ENCODE peak calls at places on chromosome 9, in nine cellular contexts. Q is left lung, C is heart left ventricle, R is BE2C, F is uterus, S is IMR-90, D is SK-N-SH, B is AG04450, H is pancreas. O is an unnamed sample.

GRCh38 chr9:16309350-16310271 is 560.9 kb downstream of the BNC2 start:
- DNase-seq in R (no peak), B (no peak), D (no peak), F (peak; percentile 72), Q (no peak), C (peak; percentile 65), H (no peak), S (peak; percentile 23), O (no peak)

GRCh38 chr9:73643379-73644013 is 491.8 kb downstream of the ANXA1 start:
- DNase-seq in H (no peak), F (no peak), S (no peak), C (no peak), R (no peak), D (no peak), Q (no peak), B (no peak), O (no peak)

GRCh38 chr9:23825700-23826099 is 340 bp downstream of the ELAVL2 start:
- DNase-seq in B (no peak), D (peak; percentile 10), S (no peak), Q (no peak), H (no peak), R (no peak), C (no peak), F (no peak), O (no peak)

GRCh38 chr9:22129633-22130032 is 120.5 kb upstream of the CDKN2B start:
- DNase-seq in H (no peak), Q (no peak), R (no peak), D (no peak), F (no peak), S (no peak), C (no peak), B (no peak), O (no peak)

GRCh38 chr9:137772281-137772873 is 105.2 kb upstream of the CACNA1B start:
- DNase-seq in R (no peak), F (no peak), Q (no peak), C (no peak), H (no peak), B (no peak), D (no peak), S (no peak), O (no peak)

GRCh38 chr9:93663877-93664548 is 87.6 kb downstream of the PHF2 start:
- DNase-seq in B (no peak), H (peak; percentile 35), D (no peak), S (no peak), C (peak; percentile 39), F (no peak), R (peak; percentile 7), Q (no peak), O (no peak)

GRCh38 chr9:17587113-17587512 is 8.2 kb downstream of the SH3GL2 start:
- DNase-seq in Q (no peak), D (no peak), C (no peak), R (no peak), H (no peak), S (no peak), F (no peak), B (no peak), O (no peak)

GRCh38 chr9:34374905-34375552 is 1.7 kb downstream of the MYORG start:
- DNase-seq in F (no peak), H (peak; percentile 80), Q (no peak), C (no peak), R (no peak), B (no peak), D (no peak), S (no peak), O (peak; percentile 64)

GRCh38 chr9:126070071-126070470 is 256.6 kb upstream of the MVB12B start:
- DNase-seq in H (no peak), S (no peak), F (no peak), Q (no peak), B (no peak), D (no peak), C (no peak), R (no peak), O (no peak)

GRCh38 chr9:133835273-133835901 is 97.2 kb upstream of the SARDH start:
- DNase-seq in H (peak; percentile 48), D (peak; percentile 95), F (no peak), S (no peak), C (peak; percentile 60), B (no peak), Q (no peak), R (peak; percentile 93), O (no peak)

GRCh38 chr9:94980947-94981632 is 254.6 kb downstream of the AOPEP start:
- DNase-seq in R (peak; percentile 53), S (no peak), F (no peak), C (no peak), B (no peak), D (peak; percentile 56), Q (no peak), H (no peak), O (peak; percentile 56)

DNA sequence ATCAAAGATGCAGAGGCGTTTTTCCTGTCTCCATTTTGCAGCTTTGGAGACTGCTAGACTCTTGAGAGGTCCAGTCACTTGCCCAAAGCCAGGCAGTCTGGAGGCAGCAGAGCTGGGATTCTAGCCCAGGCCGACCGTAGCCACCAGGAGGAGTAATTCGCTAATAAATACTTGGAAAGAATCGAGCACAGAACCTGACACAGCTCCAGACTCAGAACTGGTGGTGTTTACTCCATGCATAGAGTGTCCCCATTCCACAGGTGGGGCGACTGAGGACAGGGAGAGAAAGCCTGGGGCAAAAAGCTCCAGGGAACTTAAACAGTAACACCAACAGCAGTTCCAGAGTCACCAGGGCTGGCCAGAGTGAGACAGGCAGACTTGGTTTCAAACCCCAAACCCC is 10.7 kb upstream of the CERCAM start:
- DNase-seq in B (no peak), H (no peak), D (no peak), S (no peak), C (no peak), F (no peak), R (peak; percentile 32), Q (no peak), O (peak; percentile 52)
- TF ChIP-seq CTCF in B (peak; percentile 50), H (no peak), D (peak; percentile 26), S (peak; percentile 18), C (no peak), F (no peak), R (peak; percentile 41), Q (no peak), O (peak; percentile 39)

GRCh38 chr9:40913096-40913719 is 215.3 kb downstream of the FOXD4L6 start:
- DNase-seq in D (no peak), H (no peak), F (no peak), B (no peak), C (no peak), R (no peak), Q (no peak), S (no peak), O (no peak)

GRCh38 chr9:40909821-40910220 is 218.7 kb downstream of the FOXD4L6 start:
- DNase-seq in H (no peak), C (no peak), B (no peak), F (no peak), S (no peak), Q (no peak), D (no peak), R (no peak), O (no peak)

GRCh38 chr9:40911647-40912046 is 216.8 kb downstream of the FOXD4L6 start:
- DNase-seq in D (no peak), S (no peak), B (no peak), R (no peak), C (no peak), Q (no peak), F (no peak), H (no peak), O (no peak)

DNA sequence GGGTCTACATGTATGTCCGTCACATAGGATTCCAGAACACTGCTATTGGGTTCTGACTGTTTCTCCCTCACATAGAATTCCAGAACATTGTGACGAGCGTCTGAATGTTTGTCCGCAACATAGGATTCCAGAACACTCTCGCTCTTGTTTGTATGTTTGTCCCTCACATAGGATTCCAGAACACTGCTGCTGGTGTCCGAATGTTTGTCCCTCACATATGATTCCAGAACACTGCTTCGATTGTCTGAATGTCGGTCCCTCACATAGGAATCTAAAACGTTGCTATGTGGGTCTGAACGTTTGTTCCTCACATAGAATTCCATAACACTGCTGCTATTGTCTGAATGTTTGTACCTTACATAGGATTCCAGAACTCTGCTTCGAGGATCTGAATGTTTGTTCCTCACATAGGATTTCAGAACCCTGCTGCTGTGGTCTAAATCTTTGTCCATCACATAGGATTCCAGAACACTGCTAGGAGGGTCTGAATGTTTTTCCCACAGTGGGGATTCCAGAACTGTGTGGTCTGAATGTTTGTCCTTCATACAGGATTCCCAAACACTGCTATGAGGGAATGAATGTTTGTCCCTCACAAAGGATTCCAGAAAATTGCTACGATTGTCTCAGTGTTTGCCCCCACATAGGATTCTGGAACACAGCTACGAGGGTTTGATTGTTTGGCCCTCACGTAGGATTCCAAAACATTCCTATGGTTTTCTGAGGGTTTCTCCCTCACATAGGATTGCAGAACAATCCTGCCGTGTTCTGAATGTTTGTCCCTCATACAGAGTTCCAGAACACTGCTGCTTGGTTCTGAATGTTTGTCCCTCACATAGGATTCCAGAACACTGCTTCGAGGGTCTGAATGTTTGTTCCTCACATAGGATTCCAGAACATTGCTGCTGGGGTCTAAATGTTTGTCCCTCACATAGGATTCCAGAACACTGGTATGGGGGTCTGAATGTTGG is 220.5 kb downstream of the FOXD4L6 start:
- DNase-seq in Q (no peak), D (no peak), H (no peak), B (no peak), F (no peak), R (no peak), C (no peak), S (no peak), O (no peak)
- H3K9me3 ChIP-seq in Q (peaks cover 100% of the 10 kb centered on the region), D (no peaks in the 10 kb centered on the region), H (peaks cover 15% of the 10 kb centered on the region), B (peaks cover 52% of the 10 kb centered on the region), F (peaks cover 3% of the 10 kb centered on the region), R (peaks cover 2% of the 10 kb centered on the region), C (peaks cover 4% of the 10 kb centered on the region), S (peaks cover 54% of the 10 kb centered on the region), O (peaks cover 10% of the 10 kb centered on the region)

GRCh38 chr9:79408617-79409016 is 163.1 kb upstream of the TLE4 start:
- DNase-seq in H (no peak), B (no peak), D (no peak), C (no peak), R (no peak), F (no peak), Q (no peak), S (peak; percentile 47), O (no peak)

GRCh38 chr9:79403495-79403894 is 168.3 kb upstream of the TLE4 start:
- DNase-seq in D (no peak), R (no peak), B (no peak), C (no peak), F (no peak), Q (no peak), H (no peak), S (no peak), O (no peak)

GRCh38 chr9:79408200-79408599 is 163.6 kb upstream of the TLE4 start:
- DNase-seq in H (no peak), F (no peak), C (no peak), R (no peak), D (no peak), B (no peak), S (peak; percentile 8), Q (no peak), O (no peak)
- TF ChIP-seq CTCF in H (no peak), F (no peak), C (no peak), R (peak; percentile 38), D (peak; percentile 25), B (peak; percentile 1), S (peak; percentile 20), Q (no peak), O (no peak)

GRCh38 chr9:135244751-135245221 is 157.3 kb downstream of the OLFM1 start:
- DNase-seq in C (peak; percentile 56), S (no peak), R (peak; percentile 3), B (no peak), Q (no peak), F (no peak), H (peak; percentile 81), D (no peak), O (no peak)
- H3K9me3 ChIP-seq in C (no peaks in the 10 kb centered on the region), S (peaks cover 36% of the 10 kb centered on the region), R (no peaks in the 10 kb centered on the region), B (peaks cover 96% of the 10 kb centered on the region), Q (no peaks in the 10 kb centered on the region), F (no peaks in the 10 kb centered on the region), H (no peaks in the 10 kb centered on the region), D (no peaks in the 10 kb centered on the region), O (no peaks in the 10 kb centered on the region)

GRCh38 chr9:121888438-121888775 is 204.7 kb downstream of the TTLL11 start:
- DNase-seq in F (no peak), Q (no peak), C (no peak), R (no peak), B (no peak), D (no peak), H (no peak), S (peak; percentile 85), O (peak; percentile 87)
- TF ChIP-seq CTCF in F (no peak), Q (no peak), C (no peak), R (no peak), B (no peak), D (no peak), H (no peak), S (no peak), O (no peak)

O was measured in A673.